ENCODE peak calls at places on chromosomes 4 and X, in four cellular contexts. One of them, this sample, is unnamed.

GRCh38 chr4:2251795-2252529 is 9.9 kb downstream of the MXD4 start:
- DNase-seq in HepG2: no peak
- DNase-seq in K562: no peak
- DNase-seq in GM12878: no peak
- DNase-seq in this sample: no peak

GRCh38 chrX:95291561-95291960 is 1393.1 kb upstream of the DIAPH2 start:
- DNase-seq in K562: no peak
- DNase-seq in GM12878: no peak
- DNase-seq in HepG2: no peak
- DNase-seq in this sample: no peak

GRCh38 chrX:131979116-131979515 is 44.0 kb upstream of the STK26 start:
- DNase-seq in HepG2: no peak
- DNase-seq in GM12878: no peak
- DNase-seq in K562: no peak
- DNase-seq in this sample: no peak

GRCh38 chr4:8917868-8918783 is 46.5 kb upstream of the HMX1 start:
- DNase-seq in K562: peak; percentile 70
- DNase-seq in HepG2: peak; percentile 23
- DNase-seq in GM12878: no peak
- DNase-seq in this sample: peak; percentile 89

GRCh38 chr4:79650794-79651431 is 242.9 kb upstream of the GK2 start:
- DNase-seq in HepG2: no peak
- DNase-seq in GM12878: no peak
- DNase-seq in K562: no peak
- DNase-seq in this sample: no peak

GRCh38 chr4:103011378-103012025 is 8.0 kb downstream of the SLC9B1 start:
- DNase-seq in K562: peak; percentile 17
- DNase-seq in GM12878: no peak
- DNase-seq in HepG2: no peak
- DNase-seq in this sample: no peak

GRCh38 chrX:15241258-15241657 is 28.6 kb downstream of the ASB9 start:
- DNase-seq in GM12878: no peak
- DNase-seq in HepG2: no peak
- DNase-seq in K562: no peak
- DNase-seq in this sample: no peak

GRCh38 chrX:110851780-110852179 is 56.2 kb upstream of the CHRDL1 start:
- DNase-seq in K562: peak; percentile 5
- DNase-seq in HepG2: no peak
- DNase-seq in GM12878: no peak
- DNase-seq in this sample: no peak

GRCh38 chr4:5632043-5632440 is 76.3 kb downstream of the EVC2 start:
- DNase-seq in HepG2: no peak
- DNase-seq in GM12878: no peak
- DNase-seq in K562: no peak
- DNase-seq in this sample: no peak

GRCh38 chrX:15207994-15208393 is 61.9 kb downstream of the ASB9 start:
- DNase-seq in HepG2: no peak
- DNase-seq in GM12878: no peak
- DNase-seq in K562: no peak
- DNase-seq in this sample: no peak

GRCh38 chrX:132750312-132751042 is 208.0 kb downstream of the HS6ST2 start:
- DNase-seq in K562: no peak
- DNase-seq in GM12878: no peak
- DNase-seq in HepG2: no peak
- DNase-seq in this sample: no peak

GRCh38 chr4:165383757-165384156 is 4.9 kb downstream of the CPE start:
- DNase-seq in HepG2: no peak
- DNase-seq in K562: no peak
- DNase-seq in GM12878: no peak
- DNase-seq in this sample: no peak

GRCh38 chr4:10715696-10716095 is 31.1 kb upstream of the CLNK start:
- DNase-seq in K562: no peak
- DNase-seq in HepG2: no peak
- DNase-seq in GM12878: no peak
- DNase-seq in this sample: no peak

GRCh38 chr4:152709675-152710438 is 30.1 kb upstream of the TMEM154 start:
- DNase-seq in GM12878: peak; percentile 42
- DNase-seq in K562: no peak
- DNase-seq in HepG2: no peak
- DNase-seq in this sample: peak; percentile 20

GRCh38 chrX:311156-312129 is 7.2 kb downstream of the GTPBP6 start:
- DNase-seq in K562: no peak
- DNase-seq in GM12878: no peak
- DNase-seq in HepG2: no peak
- DNase-seq in this sample: no peak

GRCh38 chr4:105191621-105192210 is 45.0 kb downstream of the TET2 start:
- DNase-seq in K562: no peak
- DNase-seq in HepG2: no peak
- DNase-seq in GM12878: peak; percentile 81
- DNase-seq in this sample: no peak

GRCh38 chrX:72051589-72051988 is 80.1 kb downstream of the RTL5 start:
- DNase-seq in HepG2: no peak
- DNase-seq in K562: no peak
- DNase-seq in GM12878: no peak
- DNase-seq in this sample: no peak

GRCh38 chr4:54539500-54540029 is 118.2 kb upstream of the KIT start:
- DNase-seq in HepG2: peak; percentile 6
- DNase-seq in GM12878: no peak
- DNase-seq in K562: peak; percentile 26
- DNase-seq in this sample: peak; percentile 66

GRCh38 chrX:130091976-130092522 is 18.2 kb downstream of the ELF4 start:
- DNase-seq in HepG2: peak; percentile 66
- DNase-seq in GM12878: peak; percentile 81
- DNase-seq in K562: peak; percentile 86
- DNase-seq in this sample: no peak

GRCh38 chr4:174561556-174561955 is 39.3 kb upstream of the HPGD start:
- DNase-seq in K562: no peak
- DNase-seq in HepG2: no peak
- DNase-seq in GM12878: no peak
- DNase-seq in this sample: no peak

GRCh38 chr4:174555793-174556630 is 33.7 kb upstream of the HPGD start:
- DNase-seq in GM12878: no peak
- DNase-seq in K562: no peak
- DNase-seq in HepG2: no peak
- DNase-seq in this sample: no peak

GRCh38 chr4:174563399-174563798 is 41.1 kb upstream of the HPGD start:
- DNase-seq in GM12878: no peak
- DNase-seq in HepG2: no peak
- DNase-seq in K562: no peak
- DNase-seq in this sample: no peak

GRCh38 chr4:174564529-174564928 is 42.2 kb upstream of the HPGD start:
- DNase-seq in HepG2: no peak
- DNase-seq in K562: no peak
- DNase-seq in GM12878: no peak
- DNase-seq in this sample: no peak

GRCh38 chr4:174559894-174560293 is 37.6 kb upstream of the HPGD start:
- DNase-seq in K562: no peak
- DNase-seq in HepG2: no peak
- DNase-seq in GM12878: no peak
- DNase-seq in this sample: no peak
- TF ChIP-seq FOXM1 in K562: no peak
- TF ChIP-seq FOXM1 in HepG2: no peak
- TF ChIP-seq FOXM1 in GM12878: no peak
- TF ChIP-seq FOXM1 in this sample: no peak

DNA sequence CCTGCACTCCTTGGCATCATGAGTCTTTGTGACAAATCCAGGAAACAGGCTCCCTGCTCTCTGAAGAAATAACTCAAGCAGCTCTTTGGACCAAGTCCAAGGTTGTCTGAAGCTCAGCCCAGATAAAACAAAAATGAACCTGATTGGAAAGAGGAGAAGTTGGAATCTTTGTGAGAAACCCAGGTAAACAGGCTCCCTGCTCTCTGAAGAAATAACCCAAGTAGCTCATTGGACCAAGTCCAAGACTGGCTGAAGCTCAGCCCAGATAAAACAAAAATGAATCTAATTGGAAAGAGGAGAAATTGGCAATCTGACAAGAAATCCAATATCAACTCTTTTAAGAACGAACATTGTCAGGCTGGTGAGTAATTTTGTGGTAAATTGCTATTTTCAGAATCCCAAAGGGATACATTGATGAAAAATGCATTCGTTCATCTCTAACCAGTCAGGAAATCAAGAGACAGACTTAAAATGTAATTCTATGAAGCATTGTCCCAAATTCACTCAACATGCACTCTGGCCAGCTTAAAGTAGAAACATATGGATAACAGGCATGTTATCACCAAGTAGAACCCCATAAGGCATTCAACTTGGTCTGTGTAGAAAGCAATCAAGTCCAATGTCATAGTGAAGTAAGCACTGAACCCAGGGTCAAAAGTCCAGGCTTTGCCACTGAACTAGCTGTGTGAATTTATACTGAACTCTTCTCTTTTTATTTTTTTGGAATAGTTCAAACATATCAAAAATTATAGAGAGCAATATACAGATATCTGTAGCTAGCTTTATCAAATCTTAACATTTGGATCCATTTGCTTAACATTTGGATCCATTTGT is 16.8 kb upstream of the NFXL1 start:
- DNase-seq in K562: no peak
- DNase-seq in GM12878: no peak
- DNase-seq in HepG2: no peak
- DNase-seq in this sample: no peak
- TF ChIP-seq FOXK2 in K562: no peak
- TF ChIP-seq FOXK2 in GM12878: no peak
- TF ChIP-seq FOXK2 in HepG2: no peak
- TF ChIP-seq FOXK2 in this sample: no peak

GRCh38 chrX:41732260-41732659 is 8.3 kb downstream of the GPR82 start:
- DNase-seq in HepG2: no peak
- DNase-seq in GM12878: no peak
- DNase-seq in K562: no peak
- DNase-seq in this sample: no peak

GRCh38 chrX:41734530-41734929 is 10.5 kb downstream of the GPR82 start:
- DNase-seq in HepG2: peak; percentile 6
- DNase-seq in GM12878: no peak
- DNase-seq in K562: peak; percentile 6
- DNase-seq in this sample: peak; percentile 25

GRCh38 chrX:41728125-41728524 is 4.1 kb downstream of the GPR82 start:
- DNase-seq in K562: no peak
- DNase-seq in HepG2: no peak
- DNase-seq in GM12878: no peak
- DNase-seq in this sample: no peak

GRCh38 chrX:41733939-41734338 is 10.0 kb downstream of the GPR82 start:
- DNase-seq in HepG2: no peak
- DNase-seq in GM12878: peak; percentile 90
- DNase-seq in K562: no peak
- DNase-seq in this sample: no peak

GRCh38 chrX:41730101-41730500 is 6.1 kb downstream of the GPR82 start:
- DNase-seq in K562: no peak
- DNase-seq in GM12878: no peak
- DNase-seq in HepG2: no peak
- DNase-seq in this sample: no peak
- TF ChIP-seq FOXM1 in K562: no peak
- TF ChIP-seq FOXM1 in GM12878: no peak
- TF ChIP-seq FOXM1 in HepG2: no peak
- TF ChIP-seq FOXM1 in this sample: no peak

GRCh38 chr4:126046081-126046614 is 731.4 kb downstream of the FAT4 start:
- DNase-seq in HepG2: no peak
- DNase-seq in GM12878: no peak
- DNase-seq in K562: no peak
- DNase-seq in this sample: no peak
- TF ChIP-seq FOXK2 in HepG2: no peak
- TF ChIP-seq FOXK2 in GM12878: no peak
- TF ChIP-seq FOXK2 in K562: no peak
- TF ChIP-seq FOXK2 in this sample: no peak

GRCh38 chrX:10052906-10053625 is 85.9 kb downstream of the CLDN34 start:
- DNase-seq in K562: no peak
- DNase-seq in GM12878: no peak
- DNase-seq in HepG2: no peak
- DNase-seq in this sample: no peak
- TF ChIP-seq FOXM1 in K562: no peak
- TF ChIP-seq FOXM1 in GM12878: no peak
- TF ChIP-seq FOXM1 in HepG2: no peak
- TF ChIP-seq FOXM1 in this sample: no peak

GRCh38 chr4:125624951-125625350 is 310.2 kb downstream of the FAT4 start:
- DNase-seq in HepG2: no peak
- DNase-seq in K562: no peak
- DNase-seq in GM12878: no peak
- DNase-seq in this sample: no peak

GRCh38 chr4:125620066-125620850 is 305.5 kb downstream of the FAT4 start:
- DNase-seq in K562: no peak
- DNase-seq in GM12878: no peak
- DNase-seq in HepG2: no peak
- DNase-seq in this sample: no peak
- TF ChIP-seq FOXK2 in K562: no peak
- TF ChIP-seq FOXK2 in GM12878: no peak
- TF ChIP-seq FOXK2 in HepG2: no peak
- TF ChIP-seq FOXK2 in this sample: no peak

GRCh38 chr4:98610926-98611325 is 47.5 kb downstream of the TSPAN5 start:
- DNase-seq in K562: no peak
- DNase-seq in HepG2: no peak
- DNase-seq in GM12878: no peak
- DNase-seq in this sample: no peak
- TF ChIP-seq FOXM1 in K562: no peak
- TF ChIP-seq FOXM1 in HepG2: no peak
- TF ChIP-seq FOXM1 in GM12878: no peak
- TF ChIP-seq FOXM1 in this sample: no peak

DNA sequence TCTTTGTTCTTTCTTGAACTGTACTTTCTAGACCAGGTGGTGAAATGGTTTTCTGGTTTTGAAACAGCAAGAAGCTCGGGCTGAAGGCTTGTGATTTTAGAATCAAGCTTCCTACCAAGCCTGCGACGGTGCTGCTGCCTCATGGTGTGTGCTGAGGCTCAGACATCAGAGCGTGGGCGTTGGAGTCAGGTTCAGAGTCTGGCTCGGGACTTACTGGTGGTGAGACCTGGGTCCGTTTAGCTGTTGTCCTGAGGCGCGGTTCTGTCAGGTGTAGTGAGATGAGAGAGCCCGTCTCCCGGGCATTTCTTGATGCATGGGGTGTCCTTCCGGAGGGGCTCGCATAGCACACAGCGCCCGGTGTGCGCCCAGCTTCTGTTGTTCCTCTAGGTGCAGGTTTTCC is 19.7 kb upstream of the TADA2B start:
- DNase-seq in HepG2: no peak
- DNase-seq in GM12878: no peak
- DNase-seq in K562: no peak
- DNase-seq in this sample: no peak
- TF ChIP-seq FOXK2 in HepG2: no peak
- TF ChIP-seq FOXK2 in GM12878: no peak
- TF ChIP-seq FOXK2 in K562: no peak
- TF ChIP-seq FOXK2 in this sample: no peak

This sample was measured in HEK293T.